ENCODE peak calls at places on chromosomes 7 and 10, in nine cellular contexts. J, A, Q, M, Z, C, S, O and W are unnamed samples.

GRCh38 chr10:11898372-11899066 is 75.4 kb downstream of the PROSER2 start:
- DNase-seq in C (peak; percentile 90), O (peak; percentile 36), Z (peak; percentile 17), A (peak; percentile 60), J (peak; percentile 25), M (no peak), Q (no peak), S (no peak), W (no peak)

GRCh38 chr10:70578371-70578947 is 24.1 kb downstream of the PRF1 start:
- DNase-seq in Q (peak; percentile 86), O (peak; percentile 99), A (peak; percentile 48), J (peak; percentile 47), C (peak; percentile 9), Z (no peak), M (peak; percentile 83), S (no peak), W (no peak)

GRCh38 chr10:486668-487067 is 202.8 kb downstream of the DIP2C start:
- DNase-seq in A (no peak), C (peak; percentile 57), O (no peak), Q (no peak), M (peak; percentile 41), S (no peak), J (no peak), Z (no peak), W (no peak)

GRCh38 chr7:22931011-22931410 is 82.9 kb downstream of the HYCC1 start:
- DNase-seq in Z (no peak), O (no peak), M (no peak), A (no peak), J (no peak), C (no peak), Q (no peak), S (no peak), W (no peak)

GRCh38 chr7:122651451-122651850 is 47.5 kb downstream of the RNF133 start:
- DNase-seq in S (no peak), C (no peak), Z (no peak), Q (no peak), M (no peak), O (peak; percentile 41), J (no peak), A (peak; percentile 5), W (no peak)

GRCh38 chr10:3045471-3046209 is 21.7 kb upstream of the PFKP start:
- DNase-seq in J (no peak), A (peak; percentile 75), C (peak; percentile 89), Z (peak; percentile 73), M (no peak), O (peak; percentile 92), Q (peak; percentile 70), S (no peak), W (peak; percentile 50)

GRCh38 chr10:69847883-69848282 is 46.2 kb downstream of the COL13A1 start:
- DNase-seq in M (no peak), Z (no peak), Q (no peak), S (no peak), O (peak; percentile 47), J (no peak), C (no peak), A (no peak), W (no peak)

GRCh38 chr7:19754521-19755116 is 18.8 kb downstream of the TMEM196 start:
- DNase-seq in A (peak; percentile 68), M (no peak), C (no peak), Q (peak; percentile 9), Z (no peak), S (no peak), O (peak; percentile 12), J (no peak), W (no peak)

GRCh38 chr7:127886248-127886647 is 145.0 kb downstream of the LRRC4 start:
- DNase-seq in A (peak; percentile 46), Z (no peak), O (no peak), M (no peak), J (no peak), S (no peak), Q (no peak), C (no peak), W (no peak)

GRCh38 chr7:70383369-70383768 is 748.6 kb upstream of the GALNT17 start:
- DNase-seq in S (no peak), J (no peak), A (no peak), Q (no peak), C (no peak), M (no peak), O (peak; percentile 37), Z (no peak), W (no peak)

GRCh38 chr7:83161186-83161585 is 1.5 kb downstream of the PCLO start:
- DNase-seq in M (no peak), A (peak; percentile 18), J (no peak), Q (no peak), C (no peak), Z (no peak), O (peak; percentile 7), S (no peak), W (no peak)

GRCh38 chr10:15829495-15829894 is 30.8 kb downstream of the MINDY3 start:
- DNase-seq in O (no peak), A (no peak), Z (no peak), C (no peak), S (no peak), J (no peak), Q (no peak), M (no peak), W (no peak)

GRCh38 chr10:43126759-43127424 is 11.4 kb upstream of the CSGALNACT2 start:
- DNase-seq in C (peak; percentile 60), M (no peak), Z (no peak), O (no peak), J (no peak), S (no peak), A (no peak), Q (no peak), W (peak; percentile 2)

GRCh38 chr7:90178592-90179279 is 24.5 kb downstream of the STEAP1 start:
- DNase-seq in Q (peak; percentile 68), Z (no peak), M (no peak), O (peak; percentile 93), C (no peak), J (peak; percentile 80), S (no peak), A (peak; percentile 65), W (no peak)

GRCh38 chr10:132354356-132355094 is 22.5 kb downstream of the LRRC27 start:
- DNase-seq in J (no peak), M (no peak), A (no peak), Q (no peak), Z (no peak), S (no peak), O (no peak), C (peak; percentile 60), W (no peak)

GRCh38 chr7:519974-520458 is 370 bp upstream of the PDGFA start:
- DNase-seq in J (no peak), O (peak; percentile 70), Q (no peak), A (peak; percentile 65), M (no peak), S (no peak), Z (peak; percentile 74), C (peak; percentile 84), W (no peak)

GRCh38 chr7:522071-522937 is 2.7 kb upstream of the PDGFA start:
- DNase-seq in S (no peak), Q (no peak), M (no peak), O (peak; percentile 57), C (no peak), J (no peak), A (peak; percentile 28), Z (peak; percentile 82), W (peak; percentile 85)

GRCh38 chr7:520503-521161 is 986 bp upstream of the PDGFA start:
- DNase-seq in A (peak; percentile 35), S (no peak), O (peak; percentile 23), J (no peak), M (no peak), C (no peak), Z (no peak), Q (no peak), W (peak; percentile 58)

GRCh38 chr7:522938-523289 is 3.3 kb upstream of the PDGFA start:
- DNase-seq in S (no peak), M (no peak), A (no peak), Z (no peak), Q (no peak), C (no peak), O (no peak), J (no peak), W (no peak)

GRCh38 chr7:521221-522070 is 1.8 kb upstream of the PDGFA start:
- DNase-seq in C (peak; percentile 85), J (no peak), O (peak; percentile 41), S (no peak), M (no peak), Q (peak; percentile 48), Z (peak; percentile 92), A (peak; percentile 44), W (peak; percentile 67)
- H3K4me3 ChIP-seq in C (peak overlapping the region; percentile 52), J (peak overlapping the region; percentile 32), O (no peak overlapping the region), S (peak overlapping the region; percentile 77), M (no peak overlapping the region), Q (peak overlapping the region; percentile 30), Z (peak overlapping the region; percentile 57), A (peak overlapping the region; percentile 35), W (no peak overlapping the region)

GRCh38 chr7:153886121-153886505 is 166.1 kb upstream of the DPP6 start:
- DNase-seq in M (no peak), S (no peak), C (no peak), Z (no peak), Q (no peak), A (no peak), O (no peak), J (no peak), W (peak; percentile 80)

GRCh38 chr7:153891990-153892389 is 160.2 kb upstream of the DPP6 start:
- DNase-seq in S (no peak), O (no peak), M (no peak), Z (no peak), Q (no peak), A (no peak), C (no peak), J (no peak), W (no peak)

GRCh38 chr7:153887756-153888591 is 164.2 kb upstream of the DPP6 start:
- DNase-seq in S (no peak), A (no peak), C (no peak), Q (no peak), M (no peak), J (no peak), Z (no peak), O (no peak), W (peak; percentile 48)

GRCh38 chr7:153886506-153887391 is 165.4 kb upstream of the DPP6 start:
- DNase-seq in A (no peak), S (no peak), O (no peak), Q (no peak), J (no peak), C (no peak), Z (no peak), M (no peak), W (peak; percentile 86)
- H3K4me3 ChIP-seq in A (no peak overlapping the region), S (no peak overlapping the region), O (no peak overlapping the region), Q (no peak overlapping the region), J (no peak overlapping the region), C (no peak overlapping the region), Z (no peak overlapping the region), M (no peak overlapping the region), W (peak overlapping the region; percentile 51)

GRCh38 chr10:75402486-75403143 is 1.1 kb upstream of the ZNF503 start:
- DNase-seq in A (no peak), J (no peak), Q (no peak), Z (peak; percentile 47), M (no peak), C (peak; percentile 74), O (no peak), S (no peak), W (peak; percentile 44)
- H3K4me3 ChIP-seq in A (peak overlapping the region; percentile 96), J (peak overlapping the region; percentile 98), Q (peak overlapping the region; percentile 96), Z (peak overlapping the region; percentile 87), M (no peak overlapping the region), C (peak overlapping the region; percentile 81), O (peak overlapping the region; percentile 98), S (peak overlapping the region; percentile 84), W (peak overlapping the region; percentile 83)

DNA sequence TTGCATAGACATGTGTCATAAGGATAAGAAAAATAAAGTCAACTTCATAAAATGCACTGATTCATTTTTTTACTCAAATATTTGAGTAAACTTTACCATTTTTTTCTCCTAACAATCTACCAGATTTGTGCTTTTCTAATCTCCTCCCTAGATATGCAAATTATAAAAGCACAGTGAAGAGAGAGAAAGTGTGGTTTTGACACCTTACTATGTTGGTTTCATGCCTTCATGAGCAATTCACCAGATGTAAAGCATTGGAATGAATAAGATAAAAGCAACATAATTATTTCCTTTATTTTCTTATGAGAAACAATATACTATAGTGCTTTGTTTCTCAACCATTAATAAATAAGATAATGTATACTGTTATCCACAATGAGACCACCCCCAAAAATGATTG is 432.5 kb upstream of the PCDH15 start:
- DNase-seq in M (no peak), S (no peak), A (no peak), Z (no peak), C (no peak), Q (no peak), O (no peak), J (no peak), W (no peak)
- H3K4me3 ChIP-seq in M (no peak overlapping the region), S (no peak overlapping the region), A (no peak overlapping the region), Z (no peak overlapping the region), C (no peak overlapping the region), Q (no peak overlapping the region), O (no peak overlapping the region), J (no peak overlapping the region), W (no peak overlapping the region)